ENCODE peak calls at places on chromosomes 13 and 19, in nine cellular contexts. R is IMR-90, H is Peyer's patch, O is body of pancreas, P is uterus, N is right lobe of liver, K is breast epithelium, C is tibial nerve, W is transverse colon. Z is an unnamed sample.

GRCh38 chr13:105663182-105663581 is 872.3 kb downstream of the EFNB2 start:
- DNase-seq in K (no peak), R (no peak), P (no peak), N (no peak), W (no peak), O (no peak), C (no peak), H (no peak), Z (no peak)

GRCh38 chr13:82480415-82480814 is 1401.9 kb downstream of the SLITRK1 start:
- DNase-seq in H (no peak), P (no peak), O (no peak), K (no peak), R (no peak), W (no peak), C (no peak), N (no peak), Z (no peak)

GRCh38 chr19:50952890-50953289 is at the start of gene KLK5:
- DNase-seq in O (no peak), R (no peak), W (no peak), K (peak; percentile 61), N (no peak), P (no peak), C (no peak), H (no peak), Z (no peak)

GRCh38 chr19:43872547-43873336 is 45.6 kb downstream of the ZNF283 start:
- DNase-seq in W (no peak), K (no peak), O (no peak), N (no peak), P (no peak), C (no peak), R (no peak), H (no peak), Z (no peak)

GRCh38 chr13:51801631-51802099 is 2.3 kb downstream of the DHRS12 start:
- DNase-seq in R (no peak), P (no peak), O (peak; percentile 93), W (peak; percentile 87), H (no peak), K (peak; percentile 84), N (peak; percentile 87), C (peak; percentile 57), Z (peak; percentile 80)

GRCh38 chr19:6730153-6730804 is 7.1 kb downstream of the GPR108 start:
- DNase-seq in K (no peak), H (peak; percentile 74), N (peak; percentile 98), O (peak; percentile 87), W (peak; percentile 94), R (no peak), P (peak; percentile 44), C (peak; percentile 81), Z (peak; percentile 94)

GRCh38 chr13:27637289-27637626 is 15.6 kb downstream of the POLR1D start:
- DNase-seq in O (no peak), P (no peak), N (no peak), C (no peak), W (no peak), H (no peak), R (no peak), K (no peak), Z (no peak)

GRCh38 chr13:62997038-62997619 is 1581.5 kb upstream of the PCDH20 start:
- DNase-seq in N (no peak), H (no peak), W (no peak), C (no peak), P (no peak), R (no peak), O (no peak), K (no peak), Z (no peak)

GRCh38 chr13:69331245-69331644 is 776.4 kb upstream of the ATXN8OS start:
- DNase-seq in N (no peak), K (no peak), C (no peak), W (no peak), R (no peak), P (no peak), H (no peak), O (no peak), Z (no peak)

GRCh38 chr19:39390460-39390758 is 497 bp downstream of the PAF1 start:
- DNase-seq in O (peak; percentile 75), N (no peak), K (peak; percentile 74), C (no peak), H (peak; percentile 86), P (no peak), R (no peak), W (peak; percentile 79), Z (peak; percentile 64)

GRCh38 chr19:18364826-18365528 is 21.0 kb upstream of the GDF15 start:
- DNase-seq in O (peak; percentile 95), H (no peak), W (peak; percentile 90), C (peak; percentile 75), R (peak; percentile 100), N (peak; percentile 79), K (peak; percentile 81), P (peak; percentile 66), Z (peak; percentile 96)

GRCh38 chr13:26046639-26047038 is 5.2 kb downstream of the SHISA2 start:
- DNase-seq in C (no peak), N (no peak), R (no peak), O (no peak), K (no peak), H (no peak), P (no peak), W (no peak), Z (no peak)

GRCh38 chr13:26045123-26045522 is 6.7 kb downstream of the SHISA2 start:
- DNase-seq in N (no peak), K (no peak), C (no peak), O (no peak), W (no peak), P (no peak), H (no peak), R (no peak), Z (no peak)

GRCh38 chr13:26038931-26039475 is 12.8 kb downstream of the SHISA2 start:
- DNase-seq in K (no peak), P (no peak), W (no peak), H (no peak), R (no peak), N (no peak), O (no peak), C (no peak), Z (no peak)

GRCh38 chr13:26041476-26041875 is 10.3 kb downstream of the SHISA2 start:
- DNase-seq in P (no peak), N (no peak), W (no peak), O (no peak), H (no peak), K (no peak), C (no peak), R (no peak), Z (no peak)

GRCh38 chr13:26042781-26043180 is 9.0 kb downstream of the SHISA2 start:
- DNase-seq in P (no peak), K (no peak), W (no peak), N (no peak), H (no peak), R (no peak), C (no peak), O (no peak), Z (no peak)
- H3K4me1 ChIP-seq in P (no peaks in the 10 kb centered on the region), K (no peaks in the 10 kb centered on the region), W (no peaks in the 10 kb centered on the region), N (no peaks in the 10 kb centered on the region), H (no peaks in the 10 kb centered on the region), R (no peaks in the 10 kb centered on the region), C (no peaks in the 10 kb centered on the region), O (no peaks in the 10 kb centered on the region), Z (no peaks in the 10 kb centered on the region)

GRCh38 chr19:8366961-8367326 is 3.0 kb downstream of the ANGPTL4 start:
- DNase-seq in N (peak; percentile 59), O (peak; percentile 85), H (no peak), W (peak; percentile 30), K (no peak), P (peak; percentile 74), C (no peak), R (no peak), Z (peak; percentile 53)

GRCh38 chr19:8361921-8362793 is 1.8 kb upstream of the ANGPTL4 start:
- DNase-seq in P (peak; percentile 90), O (peak; percentile 100), K (peak; percentile 97), C (peak; percentile 92), N (peak; percentile 95), H (peak; percentile 56), W (peak; percentile 93), R (peak; percentile 99), Z (peak; percentile 98)

GRCh38 chr19:8366121-8366581 is 2.2 kb downstream of the ANGPTL4 start:
- DNase-seq in R (no peak), O (peak; percentile 49), C (no peak), N (peak; percentile 30), H (no peak), W (no peak), K (no peak), P (no peak), Z (no peak)

GRCh38 chr19:8367327-8368001 is 3.5 kb downstream of the ANGPTL4 start:
- DNase-seq in N (peak; percentile 91), K (peak; percentile 97), R (peak; percentile 98), W (peak; percentile 87), H (peak; percentile 41), O (peak; percentile 99), P (peak; percentile 91), C (peak; percentile 80), Z (peak; percentile 92)

GRCh38 chr19:8363803-8364771 is at the start of gene ANGPTL4:
- DNase-seq in P (peak; percentile 80), N (peak; percentile 91), R (peak; percentile 55), O (peak; percentile 85), H (peak; percentile 31), K (peak; percentile 74), W (peak; percentile 78), C (peak; percentile 75), Z (peak; percentile 73)
- TF ChIP-seq POLR2A in P (no peak), N (peak; percentile 94), R (peak; percentile 90), O (peak; percentile 89), H (peak; percentile 83), K (peak; percentile 78), W (peak; percentile 62), C (peak; percentile 67), Z (peak; percentile 57)

GRCh38 chr13:43666403-43666802 is 120.4 kb downstream of the ENOX1 start:
- DNase-seq in H (no peak), K (no peak), R (no peak), O (no peak), P (no peak), N (no peak), W (peak; percentile 12), C (no peak), Z (no peak)
- H3K4me1 ChIP-seq in H (peaks cover 9% of the 10 kb centered on the region), K (no peaks in the 10 kb centered on the region), R (peaks cover 11% of the 10 kb centered on the region), O (no peaks in the 10 kb centered on the region), P (no peaks in the 10 kb centered on the region), N (no peaks in the 10 kb centered on the region), W (peaks cover 45% of the 10 kb centered on the region), C (peaks cover 5% of the 10 kb centered on the region), Z (no peaks in the 10 kb centered on the region)

GRCh38 chr19:10290439-10290875 is 705 bp downstream of the ICAM5 start:
- DNase-seq in W (peak; percentile 15), K (no peak), H (no peak), N (no peak), C (no peak), R (peak; percentile 7), P (no peak), O (no peak), Z (no peak)

GRCh38 chr19:10289167-10289835 is 451 bp upstream of the ICAM5 start:
- DNase-seq in R (peak; percentile 54), O (no peak), C (no peak), W (peak; percentile 56), K (no peak), N (no peak), P (no peak), H (peak; percentile 48), Z (no peak)

GRCh38 chr19:10289836-10290438 is at the start of gene ICAM5:
- DNase-seq in N (no peak), O (no peak), H (no peak), R (peak; percentile 42), K (no peak), W (peak; percentile 13), C (no peak), P (no peak), Z (no peak)

GRCh38 chr19:10286803-10287737 is at the start of gene ICAM4:
- DNase-seq in R (peak; percentile 29), O (peak; percentile 42), P (peak; percentile 48), N (peak; percentile 84), K (no peak), H (peak; percentile 49), C (no peak), W (peak; percentile 48), Z (peak; percentile 71)

GRCh38 chr19:10288662-10289166 is 1.0 kb upstream of the ICAM5 start:
- DNase-seq in C (no peak), P (no peak), R (peak; percentile 40), H (no peak), K (no peak), N (peak; percentile 52), O (no peak), W (peak; percentile 66), Z (no peak)
- TF ChIP-seq POLR2A in C (no peak), P (no peak), R (no peak), H (no peak), K (no peak), N (no peak), O (no peak), W (no peak), Z (no peak)